ENCODE peak calls at places on chromosomes 1 and 21, in ten cellular contexts. One of them, this sample, is unnamed.

GRCh38 chr21:14871861-14872260 is 192.9 kb downstream of the NRIP1 start:
- DNase-seq in breast epithelium: no peak
- DNase-seq in transverse colon: peak; percentile 34
- DNase-seq in HepG2: no peak
- DNase-seq in K562: no peak
- DNase-seq in esophagus muscularis mucosa: no peak
- DNase-seq in spleen: no peak
- DNase-seq in endothelial cell of umbilical vein: no peak
- DNase-seq in HCT116: no peak
- DNase-seq in stomach: no peak
- DNase-seq in this sample: no peak

GRCh38 chr1:66711420-66711819 is 40.8 kb upstream of the DYNLT5 start:
- DNase-seq in breast epithelium: no peak
- DNase-seq in transverse colon: no peak
- DNase-seq in HepG2: no peak
- DNase-seq in K562: no peak
- DNase-seq in esophagus muscularis mucosa: no peak
- DNase-seq in spleen: no peak
- DNase-seq in endothelial cell of umbilical vein: no peak
- DNase-seq in HCT116: no peak
- DNase-seq in stomach: no peak
- DNase-seq in this sample: no peak

GRCh38 chr1:7111855-7112254 is 326.6 kb downstream of the CAMTA1 start:
- DNase-seq in breast epithelium: no peak
- DNase-seq in transverse colon: no peak
- DNase-seq in HepG2: no peak
- DNase-seq in K562: peak; percentile 30
- DNase-seq in esophagus muscularis mucosa: no peak
- DNase-seq in spleen: no peak
- DNase-seq in endothelial cell of umbilical vein: no peak
- DNase-seq in HCT116: no peak
- DNase-seq in stomach: no peak
- DNase-seq in this sample: no peak

GRCh38 chr1:206048582-206048981 is 4.4 kb upstream of the RHEX start:
- DNase-seq in breast epithelium: no peak
- DNase-seq in transverse colon: peak; percentile 72
- DNase-seq in HepG2: peak; percentile 86
- DNase-seq in K562: no peak
- DNase-seq in esophagus muscularis mucosa: no peak
- DNase-seq in spleen: no peak
- DNase-seq in endothelial cell of umbilical vein: no peak
- DNase-seq in HCT116: no peak
- DNase-seq in stomach: peak; percentile 76
- DNase-seq in this sample: peak; percentile 71

GRCh38 chr1:187383366-187383765 is 554.6 kb downstream of the PLA2G4A start:
- DNase-seq in breast epithelium: no peak
- DNase-seq in transverse colon: no peak
- DNase-seq in HepG2: peak; percentile 7
- DNase-seq in K562: no peak
- DNase-seq in esophagus muscularis mucosa: no peak
- DNase-seq in spleen: no peak
- DNase-seq in endothelial cell of umbilical vein: no peak
- DNase-seq in HCT116: no peak
- DNase-seq in stomach: no peak
- DNase-seq in this sample: no peak

GRCh38 chr1:25799758-25800537 is at the start of gene SELENON:
- DNase-seq in breast epithelium: peak; percentile 59
- DNase-seq in transverse colon: peak; percentile 59
- DNase-seq in HepG2: peak; percentile 20
- DNase-seq in K562: peak; percentile 96
- DNase-seq in esophagus muscularis mucosa: no peak
- DNase-seq in spleen: peak; percentile 88
- DNase-seq in endothelial cell of umbilical vein: peak; percentile 51
- DNase-seq in HCT116: no peak
- DNase-seq in stomach: peak; percentile 60
- DNase-seq in this sample: peak; percentile 86

GRCh38 chr1:220271706-220272046 is 577 bp downstream of the RAB3GAP2 start:
- DNase-seq in breast epithelium: no peak
- DNase-seq in transverse colon: peak; percentile 14
- DNase-seq in HepG2: no peak
- DNase-seq in K562: peak; percentile 72
- DNase-seq in esophagus muscularis mucosa: no peak
- DNase-seq in spleen: peak; percentile 75
- DNase-seq in endothelial cell of umbilical vein: peak; percentile 26
- DNase-seq in HCT116: peak; percentile 18
- DNase-seq in stomach: no peak
- DNase-seq in this sample: no peak

GRCh38 chr1:44326821-44327465 is 28.1 kb downstream of the ERI3 start:
- DNase-seq in breast epithelium: no peak
- DNase-seq in transverse colon: no peak
- DNase-seq in HepG2: no peak
- DNase-seq in K562: no peak
- DNase-seq in esophagus muscularis mucosa: no peak
- DNase-seq in spleen: no peak
- DNase-seq in endothelial cell of umbilical vein: no peak
- DNase-seq in HCT116: no peak
- DNase-seq in stomach: no peak
- DNase-seq in this sample: no peak

GRCh38 chr1:186722711-186723309 is 42.6 kb upstream of the PTGS2 start:
- DNase-seq in breast epithelium: no peak
- DNase-seq in transverse colon: no peak
- DNase-seq in HepG2: peak; percentile 37
- DNase-seq in K562: peak; percentile 61
- DNase-seq in esophagus muscularis mucosa: no peak
- DNase-seq in spleen: no peak
- DNase-seq in endothelial cell of umbilical vein: peak; percentile 52
- DNase-seq in HCT116: peak; percentile 51
- DNase-seq in stomach: no peak
- DNase-seq in this sample: no peak

GRCh38 chr1:161071886-161072371 is 2.2 kb upstream of the ARHGAP30 start:
- DNase-seq in breast epithelium: no peak
- DNase-seq in transverse colon: peak; percentile 65
- DNase-seq in HepG2: peak; percentile 68
- DNase-seq in K562: peak; percentile 77
- DNase-seq in esophagus muscularis mucosa: no peak
- DNase-seq in spleen: peak; percentile 89
- DNase-seq in endothelial cell of umbilical vein: no peak
- DNase-seq in HCT116: peak; percentile 29
- DNase-seq in stomach: peak; percentile 74
- DNase-seq in this sample: no peak

GRCh38 chr21:25307489-25307888 is 299.8 kb downstream of the MRPL39 start:
- DNase-seq in breast epithelium: no peak
- DNase-seq in transverse colon: no peak
- DNase-seq in HepG2: no peak
- DNase-seq in K562: no peak
- DNase-seq in esophagus muscularis mucosa: no peak
- DNase-seq in spleen: no peak
- DNase-seq in endothelial cell of umbilical vein: no peak
- DNase-seq in HCT116: no peak
- DNase-seq in stomach: no peak
- DNase-seq in this sample: no peak

GRCh38 chr1:151756291-151756690 is 7.0 kb downstream of the MRPL9 start:
- DNase-seq in breast epithelium: no peak
- DNase-seq in transverse colon: no peak
- DNase-seq in HepG2: no peak
- DNase-seq in K562: no peak
- DNase-seq in esophagus muscularis mucosa: no peak
- DNase-seq in spleen: no peak
- DNase-seq in endothelial cell of umbilical vein: peak; percentile 42
- DNase-seq in HCT116: no peak
- DNase-seq in stomach: no peak
- DNase-seq in this sample: no peak

GRCh38 chr1:201172336-201172735 is 18.1 kb upstream of the TMEM9 start:
- DNase-seq in breast epithelium: no peak
- DNase-seq in transverse colon: no peak
- DNase-seq in HepG2: no peak
- DNase-seq in K562: no peak
- DNase-seq in esophagus muscularis mucosa: no peak
- DNase-seq in spleen: peak; percentile 20
- DNase-seq in endothelial cell of umbilical vein: no peak
- DNase-seq in HCT116: no peak
- DNase-seq in stomach: no peak
- DNase-seq in this sample: no peak

GRCh38 chr1:201172999-201173610 is 17.5 kb upstream of the IGFN1 start:
- DNase-seq in breast epithelium: no peak
- DNase-seq in transverse colon: no peak
- DNase-seq in HepG2: no peak
- DNase-seq in K562: no peak
- DNase-seq in esophagus muscularis mucosa: no peak
- DNase-seq in spleen: no peak
- DNase-seq in endothelial cell of umbilical vein: no peak
- DNase-seq in HCT116: no peak
- DNase-seq in stomach: no peak
- DNase-seq in this sample: no peak

GRCh38 chr1:201169971-201170532 is 15.8 kb upstream of the TMEM9 start:
- DNase-seq in breast epithelium: no peak
- DNase-seq in transverse colon: no peak
- DNase-seq in HepG2: no peak
- DNase-seq in K562: no peak
- DNase-seq in esophagus muscularis mucosa: no peak
- DNase-seq in spleen: no peak
- DNase-seq in endothelial cell of umbilical vein: no peak
- DNase-seq in HCT116: no peak
- DNase-seq in stomach: no peak
- DNase-seq in this sample: no peak

GRCh38 chr1:201170533-201171062 is 16.3 kb upstream of the TMEM9 start:
- DNase-seq in breast epithelium: peak; percentile 97
- DNase-seq in transverse colon: peak; percentile 97
- DNase-seq in HepG2: peak; percentile 99
- DNase-seq in K562: peak; percentile 100
- DNase-seq in esophagus muscularis mucosa: peak; percentile 97
- DNase-seq in spleen: peak; percentile 95
- DNase-seq in endothelial cell of umbilical vein: peak; percentile 82
- DNase-seq in HCT116: peak; percentile 92
- DNase-seq in stomach: peak; percentile 97
- DNase-seq in this sample: peak; percentile 97

GRCh38 chr1:201171063-201172036 is 17.1 kb upstream of the TMEM9 start:
- DNase-seq in breast epithelium: no peak
- DNase-seq in transverse colon: peak; percentile 45
- DNase-seq in HepG2: peak; percentile 65
- DNase-seq in K562: peak; percentile 75
- DNase-seq in esophagus muscularis mucosa: no peak
- DNase-seq in spleen: peak; percentile 83
- DNase-seq in endothelial cell of umbilical vein: peak; percentile 40
- DNase-seq in HCT116: peak; percentile 46
- DNase-seq in stomach: peak; percentile 31
- DNase-seq in this sample: no peak
- TF ChIP-seq POLR2A in breast epithelium: no peak
- TF ChIP-seq POLR2A in transverse colon: peak; percentile 24
- TF ChIP-seq POLR2A in HepG2: peak; percentile 26
- TF ChIP-seq POLR2A in K562: peak; percentile 8
- TF ChIP-seq POLR2A in esophagus muscularis mucosa: no peak
- TF ChIP-seq POLR2A in spleen: no peak
- TF ChIP-seq POLR2A in endothelial cell of umbilical vein: no peak
- TF ChIP-seq POLR2A in HCT116: no peak
- TF ChIP-seq POLR2A in stomach: no peak
- TF ChIP-seq POLR2A in this sample: no peak

GRCh38 chr1:200873116-200873670 is 412 bp downstream of the GPR25 start:
- DNase-seq in breast epithelium: no peak
- DNase-seq in transverse colon: no peak
- DNase-seq in HepG2: no peak
- DNase-seq in K562: no peak
- DNase-seq in esophagus muscularis mucosa: peak; percentile 78
- DNase-seq in spleen: no peak
- DNase-seq in endothelial cell of umbilical vein: no peak
- DNase-seq in HCT116: no peak
- DNase-seq in stomach: peak; percentile 38
- DNase-seq in this sample: peak; percentile 30
- H3K4me3 ChIP-seq in breast epithelium: peak overlapping the region; percentile 63
- H3K4me3 ChIP-seq in transverse colon: no peak overlapping the region
- H3K4me3 ChIP-seq in HepG2: no peak overlapping the region
- H3K4me3 ChIP-seq in K562: no peak overlapping the region
- H3K4me3 ChIP-seq in esophagus muscularis mucosa: peak overlapping the region; percentile 53
- H3K4me3 ChIP-seq in spleen: peak overlapping the region; percentile 60
- H3K4me3 ChIP-seq in endothelial cell of umbilical vein: no peak overlapping the region
- H3K4me3 ChIP-seq in HCT116: no peak overlapping the region
- H3K4me3 ChIP-seq in stomach: peak overlapping the region; percentile 31
- H3K4me3 ChIP-seq in this sample: peak overlapping the region; percentile 11

GRCh38 chr1:230681599-230681998 is 32.3 kb downstream of the AGT start:
- DNase-seq in breast epithelium: no peak
- DNase-seq in transverse colon: no peak
- DNase-seq in HepG2: peak; percentile 77
- DNase-seq in K562: no peak
- DNase-seq in esophagus muscularis mucosa: no peak
- DNase-seq in spleen: no peak
- DNase-seq in endothelial cell of umbilical vein: peak; percentile 58
- DNase-seq in HCT116: peak; percentile 62
- DNase-seq in stomach: no peak
- DNase-seq in this sample: no peak
- TF ChIP-seq POLR2AphosphoS5 in breast epithelium: no peak
- TF ChIP-seq POLR2AphosphoS5 in transverse colon: no peak
- TF ChIP-seq POLR2AphosphoS5 in HepG2: no peak
- TF ChIP-seq POLR2AphosphoS5 in K562: no peak
- TF ChIP-seq POLR2AphosphoS5 in esophagus muscularis mucosa: no peak
- TF ChIP-seq POLR2AphosphoS5 in spleen: no peak
- TF ChIP-seq POLR2AphosphoS5 in endothelial cell of umbilical vein: no peak
- TF ChIP-seq POLR2AphosphoS5 in HCT116: peak; percentile 46
- TF ChIP-seq POLR2AphosphoS5 in stomach: peak; percentile 38
- TF ChIP-seq POLR2AphosphoS5 in this sample: no peak

GRCh38 chr1:58779837-58780585 is 3.8 kb downstream of the JUN start:
- DNase-seq in breast epithelium: peak; percentile 53
- DNase-seq in transverse colon: peak; percentile 77
- DNase-seq in HepG2: peak; percentile 33
- DNase-seq in K562: no peak
- DNase-seq in esophagus muscularis mucosa: no peak
- DNase-seq in spleen: no peak
- DNase-seq in endothelial cell of umbilical vein: peak; percentile 79
- DNase-seq in HCT116: no peak
- DNase-seq in stomach: peak; percentile 72
- DNase-seq in this sample: peak; percentile 72
- TF ChIP-seq POLR2A in breast epithelium: peak; percentile 88
- TF ChIP-seq POLR2A in transverse colon: peak; percentile 69
- TF ChIP-seq POLR2A in HepG2: peak; percentile 15
- TF ChIP-seq POLR2A in K562: peak; percentile 58
- TF ChIP-seq POLR2A in esophagus muscularis mucosa: no peak
- TF ChIP-seq POLR2A in spleen: no peak
- TF ChIP-seq POLR2A in endothelial cell of umbilical vein: peak; percentile 84
- TF ChIP-seq POLR2A in HCT116: peak; percentile 3
- TF ChIP-seq POLR2A in stomach: peak; percentile 51
- TF ChIP-seq POLR2A in this sample: peak; percentile 9

DNA sequence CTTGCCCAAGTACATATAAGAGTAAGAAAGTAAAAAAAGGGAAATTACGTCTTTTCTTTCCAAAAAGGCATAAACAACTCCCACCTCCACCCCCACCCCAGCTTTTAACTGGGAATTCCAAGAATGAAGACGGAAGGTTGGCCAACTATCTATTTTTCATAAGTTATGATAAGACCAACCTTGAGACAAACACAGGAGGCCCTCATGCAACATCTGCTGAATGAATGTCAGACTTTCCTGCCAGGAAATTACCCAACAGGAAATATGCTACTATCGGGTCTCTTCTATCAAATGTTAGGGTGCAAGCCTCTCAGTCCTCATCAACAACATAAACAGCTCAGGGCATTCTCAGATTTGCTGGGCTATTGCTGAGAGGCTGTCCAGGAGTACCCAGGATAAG is 1.9 kb downstream of the BSDC1 start:
- DNase-seq in breast epithelium: no peak
- DNase-seq in transverse colon: no peak
- DNase-seq in HepG2: no peak
- DNase-seq in K562: no peak
- DNase-seq in esophagus muscularis mucosa: no peak
- DNase-seq in spleen: no peak
- DNase-seq in endothelial cell of umbilical vein: peak; percentile 30
- DNase-seq in HCT116: no peak
- DNase-seq in stomach: no peak
- DNase-seq in this sample: no peak
- H3K4me3 ChIP-seq in breast epithelium: peak overlapping the region; percentile 79
- H3K4me3 ChIP-seq in transverse colon: no peak overlapping the region
- H3K4me3 ChIP-seq in HepG2: no peak overlapping the region
- H3K4me3 ChIP-seq in K562: peak overlapping the region; percentile 68
- H3K4me3 ChIP-seq in esophagus muscularis mucosa: no peak overlapping the region
- H3K4me3 ChIP-seq in spleen: peak overlapping the region; percentile 86
- H3K4me3 ChIP-seq in endothelial cell of umbilical vein: no peak overlapping the region
- H3K4me3 ChIP-seq in HCT116: no peak overlapping the region
- H3K4me3 ChIP-seq in stomach: no peak overlapping the region
- H3K4me3 ChIP-seq in this sample: no peak overlapping the region